ENCODE peak calls at places on chromosomes 12 and 14, in eight cellular contexts. One of them, this sample, is unnamed. For H3K4me1, the result is how much of the 10 kb centered on the place peaks cover.

GRCh38 chr14:70947739-70948138 is 40.5 kb downstream of the PCNX1 start:
- DNase-seq in HepG2: no peak
- DNase-seq in GM12878: no peak
- DNase-seq in HCT116: no peak
- DNase-seq in Panc1: no peak
- DNase-seq in A549: no peak
- DNase-seq in K562: no peak
- DNase-seq in SK-N-SH: no peak
- DNase-seq in this sample: peak

GRCh38 chr12:80320121-80320678 is 123.8 kb upstream of the PTPRQ start:
- DNase-seq in HepG2: no peak
- DNase-seq in GM12878: no peak
- DNase-seq in HCT116: no peak
- DNase-seq in Panc1: no peak
- DNase-seq in A549: no peak
- DNase-seq in K562: no peak
- DNase-seq in SK-N-SH: no peak
- DNase-seq in this sample: peak

GRCh38 chr12:6643569-6644256 is 3.5 kb downstream of the ACRBP start:
- DNase-seq in HepG2: no peak
- DNase-seq in GM12878: no peak
- DNase-seq in HCT116: no peak
- DNase-seq in Panc1: no peak
- DNase-seq in A549: no peak
- DNase-seq in K562: no peak
- DNase-seq in SK-N-SH: peak
- DNase-seq in this sample: no peak

GRCh38 chr12:94872671-94873367 is 130.7 kb downstream of the NDUFA12 start:
- DNase-seq in HepG2: no peak
- DNase-seq in GM12878: no peak
- DNase-seq in HCT116: no peak
- DNase-seq in Panc1: no peak
- DNase-seq in A549: no peak
- DNase-seq in K562: no peak
- DNase-seq in SK-N-SH: peak
- DNase-seq in this sample: peak

GRCh38 chr12:88371416-88372183 is 208.7 kb downstream of the KITLG start:
- DNase-seq in HepG2: no peak
- DNase-seq in GM12878: no peak
- DNase-seq in HCT116: no peak
- DNase-seq in Panc1: no peak
- DNase-seq in A549: no peak
- DNase-seq in K562: no peak
- DNase-seq in SK-N-SH: no peak
- DNase-seq in this sample: no peak

GRCh38 chr12:14395059-14395778 is 29.7 kb downstream of the ATF7IP start:
- DNase-seq in HepG2: no peak
- DNase-seq in GM12878: no peak
- DNase-seq in HCT116: no peak
- DNase-seq in Panc1: no peak
- DNase-seq in A549: no peak
- DNase-seq in K562: no peak
- DNase-seq in SK-N-SH: no peak
- DNase-seq in this sample: no peak

GRCh38 chr14:53055003-53055402 is 98.1 kb downstream of the DDHD1 start:
- DNase-seq in HepG2: peak
- DNase-seq in GM12878: peak
- DNase-seq in HCT116: peak
- DNase-seq in Panc1: peak
- DNase-seq in A549: peak
- DNase-seq in K562: peak
- DNase-seq in SK-N-SH: peak
- DNase-seq in this sample: peak

GRCh38 chr14:59530349-59530748 is 46.0 kb downstream of the JKAMP start:
- DNase-seq in HepG2: no peak
- DNase-seq in GM12878: no peak
- DNase-seq in HCT116: no peak
- DNase-seq in Panc1: no peak
- DNase-seq in A549: no peak
- DNase-seq in K562: no peak
- DNase-seq in SK-N-SH: no peak
- DNase-seq in this sample: no peak

GRCh38 chr14:104146651-104147345 is 8.4 kb downstream of the KIF26A start:
- DNase-seq in HepG2: no peak
- DNase-seq in GM12878: no peak
- DNase-seq in HCT116: no peak
- DNase-seq in Panc1: no peak
- DNase-seq in A549: no peak
- DNase-seq in K562: no peak
- DNase-seq in SK-N-SH: no peak
- DNase-seq in this sample: no peak

DNA sequence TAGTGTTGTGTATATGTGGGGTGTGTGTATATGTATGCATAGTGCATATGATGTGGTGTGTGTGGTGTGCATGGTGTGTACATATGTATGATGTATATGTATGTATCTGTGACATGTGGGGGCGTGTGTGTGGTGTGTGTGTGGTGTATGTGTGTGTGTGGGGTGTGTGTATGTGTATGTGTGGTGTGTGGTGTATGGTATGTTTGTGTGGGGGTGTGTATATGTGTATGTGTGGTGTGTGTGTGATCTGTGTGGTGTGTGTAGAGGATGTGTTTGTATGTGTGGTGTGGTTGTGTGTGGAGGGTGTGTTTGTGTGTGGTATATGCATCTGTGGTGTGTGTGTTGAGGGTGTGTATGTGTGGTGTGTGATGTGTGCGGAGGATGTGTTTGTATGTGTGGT is 61.6 kb downstream of the CLMN start:
- DNase-seq in HepG2: no peak
- DNase-seq in GM12878: no peak
- DNase-seq in HCT116: no peak
- DNase-seq in Panc1: no peak
- DNase-seq in A549: no peak
- DNase-seq in K562: no peak
- DNase-seq in SK-N-SH: no peak
- DNase-seq in this sample: no peak
- H3K4me1 ChIP-seq in HepG2: under half
- H3K4me1 ChIP-seq in GM12878: under half
- H3K4me1 ChIP-seq in HCT116: under half
- H3K4me1 ChIP-seq in Panc1: under half
- H3K4me1 ChIP-seq in A549: under half
- H3K4me1 ChIP-seq in K562: under half
- H3K4me1 ChIP-seq in SK-N-SH: under half
- H3K4me1 ChIP-seq in this sample: under half

DNA sequence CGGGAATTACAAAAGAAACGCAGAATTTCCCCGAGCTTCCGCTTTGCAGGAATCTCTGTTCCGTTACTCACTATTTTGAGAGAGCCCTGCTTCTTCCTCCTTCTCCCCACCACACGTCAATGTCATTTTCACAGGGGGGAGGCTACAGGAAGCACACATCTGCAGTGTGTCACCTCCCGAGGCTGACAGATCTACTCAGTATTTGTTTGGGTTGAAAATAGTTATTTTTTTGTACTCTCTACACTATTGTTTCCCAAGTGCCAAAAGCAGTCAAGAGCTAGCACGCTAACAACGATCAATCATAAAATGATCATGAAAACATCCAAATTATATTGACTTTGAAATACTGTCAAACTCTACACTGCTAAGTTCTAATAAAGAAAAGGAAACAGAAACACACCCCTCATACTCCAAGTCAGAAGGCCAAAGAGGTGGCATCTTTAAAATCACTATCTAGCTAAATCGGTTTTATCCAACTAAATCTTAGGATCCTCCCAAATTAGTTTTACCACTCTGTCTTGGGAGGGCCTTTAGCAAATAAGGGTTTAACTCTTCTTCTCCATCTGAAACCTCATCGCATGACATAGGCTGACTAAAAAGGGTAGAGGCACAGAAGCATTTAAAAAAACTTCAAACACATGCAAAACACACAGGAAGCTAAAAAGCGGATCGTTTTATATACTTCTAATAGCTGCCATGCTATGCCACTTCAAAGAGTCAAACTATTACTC is 51.8 kb downstream of the FOXN3 start:
- DNase-seq in HepG2: no peak
- DNase-seq in GM12878: peak
- DNase-seq in HCT116: no peak
- DNase-seq in Panc1: no peak
- DNase-seq in A549: no peak
- DNase-seq in K562: no peak
- DNase-seq in SK-N-SH: no peak
- DNase-seq in this sample: no peak
- TF ChIP-seq REST in HepG2: no peak
- TF ChIP-seq REST in GM12878: no peak
- TF ChIP-seq REST in HCT116: no peak
- TF ChIP-seq REST in Panc1: no peak
- TF ChIP-seq REST in A549: no peak
- TF ChIP-seq REST in K562: no peak
- TF ChIP-seq REST in SK-N-SH: no peak
- TF ChIP-seq REST in this sample: no peak

GRCh38 chr14:68952544-68953535 is 26.3 kb downstream of the ACTN1 start:
- DNase-seq in HepG2: no peak
- DNase-seq in GM12878: no peak
- DNase-seq in HCT116: no peak
- DNase-seq in Panc1: no peak
- DNase-seq in A549: no peak
- DNase-seq in K562: no peak
- DNase-seq in SK-N-SH: peak
- DNase-seq in this sample: no peak
- H3K4me1 ChIP-seq in HepG2: half or more
- H3K4me1 ChIP-seq in GM12878: under half
- H3K4me1 ChIP-seq in HCT116: half or more
- H3K4me1 ChIP-seq in Panc1: half or more
- H3K4me1 ChIP-seq in A549: half or more
- H3K4me1 ChIP-seq in K562: under half
- H3K4me1 ChIP-seq in SK-N-SH: half or more
- H3K4me1 ChIP-seq in this sample: under half

DNA sequence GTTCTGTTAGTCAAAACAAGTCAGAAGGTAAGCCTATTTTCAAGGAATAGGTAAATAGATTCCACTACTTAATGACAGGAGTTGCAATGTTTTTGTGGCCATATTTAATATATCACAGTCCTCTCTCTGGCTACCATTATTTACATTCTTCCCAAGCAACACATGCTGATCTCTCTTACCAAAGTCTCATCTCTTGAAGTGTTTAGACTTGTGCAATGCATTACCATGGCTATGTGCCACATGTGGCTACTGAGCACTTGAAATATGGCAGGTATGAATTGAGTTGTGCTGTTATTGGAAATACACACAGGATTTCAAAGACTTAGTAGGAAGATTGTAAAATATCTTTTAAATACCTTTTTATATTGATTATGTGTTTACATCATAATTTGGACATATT is 262.4 kb upstream of the PDE3A start:
- DNase-seq in HepG2: no peak
- DNase-seq in GM12878: no peak
- DNase-seq in HCT116: no peak
- DNase-seq in Panc1: no peak
- DNase-seq in A549: no peak
- DNase-seq in K562: no peak
- DNase-seq in SK-N-SH: no peak
- DNase-seq in this sample: no peak
- TF ChIP-seq REST in HepG2: no peak
- TF ChIP-seq REST in GM12878: no peak
- TF ChIP-seq REST in HCT116: no peak
- TF ChIP-seq REST in Panc1: no peak
- TF ChIP-seq REST in A549: no peak
- TF ChIP-seq REST in K562: no peak
- TF ChIP-seq REST in SK-N-SH: no peak
- TF ChIP-seq REST in this sample: no peak

GRCh38 chr14:93958567-93959238 is 17.7 kb downstream of the ASB2 start:
- DNase-seq in HepG2: no peak
- DNase-seq in GM12878: no peak
- DNase-seq in HCT116: no peak
- DNase-seq in Panc1: no peak
- DNase-seq in A549: no peak
- DNase-seq in K562: no peak
- DNase-seq in SK-N-SH: no peak
- DNase-seq in this sample: no peak

GRCh38 chr14:93956514-93957332 is 19.6 kb downstream of the ASB2 start:
- DNase-seq in HepG2: no peak
- DNase-seq in GM12878: no peak
- DNase-seq in HCT116: no peak
- DNase-seq in Panc1: no peak
- DNase-seq in A549: no peak
- DNase-seq in K562: no peak
- DNase-seq in SK-N-SH: no peak
- DNase-seq in this sample: no peak

GRCh38 chr14:93959239-93960107 is 16.9 kb downstream of the ASB2 start:
- DNase-seq in HepG2: peak
- DNase-seq in GM12878: peak
- DNase-seq in HCT116: peak
- DNase-seq in Panc1: peak
- DNase-seq in A549: peak
- DNase-seq in K562: peak
- DNase-seq in SK-N-SH: no peak
- DNase-seq in this sample: peak

GRCh38 chr14:93957333-93957710 is 19.0 kb downstream of the ASB2 start:
- DNase-seq in HepG2: no peak
- DNase-seq in GM12878: no peak
- DNase-seq in HCT116: no peak
- DNase-seq in Panc1: no peak
- DNase-seq in A549: no peak
- DNase-seq in K562: no peak
- DNase-seq in SK-N-SH: no peak
- DNase-seq in this sample: no peak

GRCh38 chr14:93957751-93958566 is 18.4 kb downstream of the ASB2 start:
- DNase-seq in HepG2: no peak
- DNase-seq in GM12878: no peak
- DNase-seq in HCT116: no peak
- DNase-seq in Panc1: no peak
- DNase-seq in A549: no peak
- DNase-seq in K562: no peak
- DNase-seq in SK-N-SH: no peak
- DNase-seq in this sample: no peak
- H3K4me1 ChIP-seq in HepG2: half or more
- H3K4me1 ChIP-seq in GM12878: half or more
- H3K4me1 ChIP-seq in HCT116: half or more
- H3K4me1 ChIP-seq in Panc1: under half
- H3K4me1 ChIP-seq in A549: under half
- H3K4me1 ChIP-seq in K562: under half
- H3K4me1 ChIP-seq in SK-N-SH: under half
- H3K4me1 ChIP-seq in this sample: under half

DNA sequence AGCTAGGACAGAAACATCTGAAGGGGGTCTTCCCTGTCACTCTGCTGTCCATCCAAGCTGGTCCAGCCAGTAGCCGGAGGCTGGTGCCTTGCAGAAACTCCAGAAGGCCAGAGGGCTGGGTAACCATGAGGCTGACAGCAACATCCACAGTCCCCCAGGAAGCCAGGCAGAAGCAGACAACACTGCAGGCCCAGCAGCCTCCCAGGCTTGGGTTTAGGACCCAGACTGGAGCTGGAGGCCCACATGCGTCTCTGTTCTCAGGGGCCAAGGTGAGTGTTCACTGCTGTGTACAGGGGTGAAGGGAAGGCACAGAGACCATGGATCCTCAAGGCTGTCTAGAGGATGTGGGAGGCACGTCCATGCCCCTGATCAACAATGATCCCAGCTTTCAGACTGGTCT is 136.4 kb upstream of the PRMT8 start:
- DNase-seq in HepG2: no peak
- DNase-seq in GM12878: no peak
- DNase-seq in HCT116: no peak
- DNase-seq in Panc1: no peak
- DNase-seq in A549: no peak
- DNase-seq in K562: no peak
- DNase-seq in SK-N-SH: no peak
- DNase-seq in this sample: no peak
- TF ChIP-seq REST in HepG2: no peak
- TF ChIP-seq REST in GM12878: no peak
- TF ChIP-seq REST in HCT116: no peak
- TF ChIP-seq REST in Panc1: no peak
- TF ChIP-seq REST in A549: no peak
- TF ChIP-seq REST in K562: no peak
- TF ChIP-seq REST in SK-N-SH: no peak
- TF ChIP-seq REST in this sample: no peak